ENCODE peak calls at places on chromosomes 11 and 22, in six cellular contexts. V is T-cell; F is naive B cell; K is left lung; B is A549; D is activated CD8-positive, alpha-beta memory T cell treated with anti-CD3 and anti-CD28 coated beads, Interleukin-2, amount 10 ng/mL, durations not matched to agents 7 days and 5 days. Z is an unnamed sample.

GRCh38 chr11:6431861-6432260 is 8.9 kb downstream of the HPX start:
- ATAC-seq in V (no peak), D (no peak), B (peak), F (no peak), K (no peak), Z (peak)

GRCh38 chr11:35087648-35088047 is 51.3 kb upstream of the CD44 start:
- ATAC-seq in V (no peak), B (no peak), K (peak), F (no peak), D (no peak), Z (no peak)

GRCh38 chr11:47178305-47178704 is 1.6 kb upstream of the ARFGAP2 start:
- ATAC-seq in B (no peak), K (no peak), F (no peak), D (no peak), V (no peak), Z (no peak)

GRCh38 chr11:29119691-29120328 is 897.0 kb downstream of the KCNA4 start:
- ATAC-seq in B (peak), D (no peak), K (peak), F (no peak), V (no peak), Z (peak)

GRCh38 chr11:5712507-5712906 is 22.9 kb downstream of the TRIM22 start:
- ATAC-seq in K (peak), F (peak), V (peak), D (peak), B (no peak), Z (peak)

GRCh38 chr11:65662247-65662801 is 392 bp downstream of the RELA start:
- ATAC-seq in V (no peak), B (peak), F (no peak), D (no peak), K (peak), Z (peak)

GRCh38 chr11:62593434-62594044 is 2.2 kb upstream of the TUT1 start:
- ATAC-seq in B (peak), V (no peak), D (peak), K (peak), F (no peak), Z (peak)

GRCh38 chr11:5486421-5486820 is 2.1 kb upstream of the OR52D1 start:
- ATAC-seq in V (no peak), F (no peak), D (no peak), K (no peak), B (no peak), Z (no peak)

GRCh38 chr11:17798716-17799115 is 64.1 kb downstream of the KCNC1 start:
- ATAC-seq in K (no peak), B (no peak), F (no peak), D (no peak), V (no peak), Z (no peak)

GRCh38 chr11:87661270-87661669 is 514.0 kb downstream of the RAB38 start:
- ATAC-seq in V (no peak), K (no peak), D (no peak), F (no peak), B (no peak), Z (no peak)

GRCh38 chr11:47394322-47395224 is 13.8 kb upstream of the SLC39A13 start:
- ATAC-seq in F (peak), B (no peak), D (peak), V (peak), K (peak), Z (no peak)

GRCh38 chr11:17922474-17922788 is 90.4 kb downstream of the SERGEF start:
- ATAC-seq in D (no peak), F (no peak), K (no peak), V (no peak), B (no peak), Z (no peak)

GRCh38 chr22:47209547-47210023 is 447.1 kb downstream of the TBC1D22A start:
- ATAC-seq in K (no peak), V (no peak), B (no peak), F (no peak), D (no peak), Z (no peak)